ENCODE peak calls at places on chromosomes 11 and 22, in seven cellular contexts. One of them, this sample, is unnamed.
A peak's percentile ranks its signal among the peaks of the same experiment; 100 is the strongest.

GRCh38 chr11:60121259-60121658 is 32.8 kb downstream of the MS4A2 start:
- DNase-seq in GM13977: no peak
- DNase-seq in T-cell: no peak
- DNase-seq in GM12892: no peak
- DNase-seq in GM12891: no peak
- DNase-seq in activated CD4-positive, alpha-beta T cell treated with anti-CD3 and anti-CD28 coated beads for 36 hours: no peak
- DNase-seq in SW480: no peak
- DNase-seq in this sample: no peak

GRCh38 chr11:119320593-119321524 is 3.9 kb upstream of the MCAM start:
- DNase-seq in SW480: peak; percentile 62
- DNase-seq in GM12891: peak; percentile 86
- DNase-seq in T-cell: peak; percentile 41
- DNase-seq in GM13977: peak; percentile 91
- DNase-seq in activated CD4-positive, alpha-beta T cell treated with anti-CD3 and anti-CD28 coated beads for 36 hours: peak; percentile 77
- DNase-seq in GM12892: peak; percentile 80
- DNase-seq in this sample: peak; percentile 90

GRCh38 chr11:131908316-131908715 is 537.9 kb downstream of the NTM start:
- DNase-seq in GM12892: no peak
- DNase-seq in T-cell: no peak
- DNase-seq in activated CD4-positive, alpha-beta T cell treated with anti-CD3 and anti-CD28 coated beads for 36 hours: no peak
- DNase-seq in GM13977: no peak
- DNase-seq in SW480: no peak
- DNase-seq in GM12891: no peak
- DNase-seq in this sample: no peak

GRCh38 chr11:60873533-60873932 is 6.2 kb downstream of the ZP1 start:
- DNase-seq in SW480: no peak
- DNase-seq in GM12891: no peak
- DNase-seq in GM12892: no peak
- DNase-seq in T-cell: no peak
- DNase-seq in activated CD4-positive, alpha-beta T cell treated with anti-CD3 and anti-CD28 coated beads for 36 hours: no peak
- DNase-seq in GM13977: no peak
- DNase-seq in this sample: no peak

GRCh38 chr11:93330446-93330984 is at the start of gene DEUP1:
- DNase-seq in GM12891: peak; percentile 34
- DNase-seq in GM12892: no peak
- DNase-seq in T-cell: no peak
- DNase-seq in SW480: peak; percentile 15
- DNase-seq in activated CD4-positive, alpha-beta T cell treated with anti-CD3 and anti-CD28 coated beads for 36 hours: peak; percentile 65
- DNase-seq in GM13977: peak; percentile 67
- DNase-seq in this sample: peak; percentile 52

GRCh38 chr11:23995891-23996290 is 501.0 kb upstream of the LUZP2 start:
- DNase-seq in GM12892: no peak
- DNase-seq in GM12891: no peak
- DNase-seq in activated CD4-positive, alpha-beta T cell treated with anti-CD3 and anti-CD28 coated beads for 36 hours: no peak
- DNase-seq in SW480: no peak
- DNase-seq in GM13977: no peak
- DNase-seq in T-cell: no peak
- DNase-seq in this sample: no peak

GRCh38 chr11:124085583-124085982 is 29.7 kb upstream of the VWA5A start:
- DNase-seq in SW480: no peak
- DNase-seq in GM12891: no peak
- DNase-seq in GM12892: no peak
- DNase-seq in activated CD4-positive, alpha-beta T cell treated with anti-CD3 and anti-CD28 coated beads for 36 hours: no peak
- DNase-seq in T-cell: no peak
- DNase-seq in GM13977: no peak
- DNase-seq in this sample: no peak

GRCh38 chr11:65246506-65246905 is 15.3 kb upstream of the POLA2 start:
- DNase-seq in SW480: no peak
- DNase-seq in T-cell: no peak
- DNase-seq in activated CD4-positive, alpha-beta T cell treated with anti-CD3 and anti-CD28 coated beads for 36 hours: no peak
- DNase-seq in GM12891: no peak
- DNase-seq in GM12892: no peak
- DNase-seq in GM13977: no peak
- DNase-seq in this sample: no peak

GRCh38 chr11:134407321-134407828 is 4.7 kb downstream of the B3GAT1 start:
- DNase-seq in activated CD4-positive, alpha-beta T cell treated with anti-CD3 and anti-CD28 coated beads for 36 hours: no peak
- DNase-seq in GM12891: no peak
- DNase-seq in T-cell: no peak
- DNase-seq in GM12892: no peak
- DNase-seq in SW480: no peak
- DNase-seq in GM13977: no peak
- DNase-seq in this sample: no peak

GRCh38 chr22:47476226-47476625 is 713.8 kb downstream of the TBC1D22A start:
- DNase-seq in GM12891: no peak
- DNase-seq in activated CD4-positive, alpha-beta T cell treated with anti-CD3 and anti-CD28 coated beads for 36 hours: no peak
- DNase-seq in SW480: no peak
- DNase-seq in GM12892: no peak
- DNase-seq in T-cell: no peak
- DNase-seq in GM13977: no peak
- DNase-seq in this sample: no peak

GRCh38 chr11:70539360-70540095 is 141.2 kb downstream of the CTTN start:
- DNase-seq in GM12891: no peak
- DNase-seq in SW480: no peak
- DNase-seq in activated CD4-positive, alpha-beta T cell treated with anti-CD3 and anti-CD28 coated beads for 36 hours: no peak
- DNase-seq in T-cell: no peak
- DNase-seq in GM12892: no peak
- DNase-seq in GM13977: no peak
- DNase-seq in this sample: no peak

GRCh38 chr11:63917685-63918523 is 940 bp upstream of the RCOR2 start:
- DNase-seq in GM12891: no peak
- DNase-seq in T-cell: peak; percentile 28
- DNase-seq in GM13977: peak; percentile 69
- DNase-seq in SW480: peak; percentile 68
- DNase-seq in activated CD4-positive, alpha-beta T cell treated with anti-CD3 and anti-CD28 coated beads for 36 hours: peak; percentile 65
- DNase-seq in GM12892: no peak
- DNase-seq in this sample: peak; percentile 59

GRCh38 chr11:130102457-130103249 is 33.0 kb downstream of the APLP2 start:
- DNase-seq in GM13977: no peak
- DNase-seq in GM12892: no peak
- DNase-seq in SW480: no peak
- DNase-seq in activated CD4-positive, alpha-beta T cell treated with anti-CD3 and anti-CD28 coated beads for 36 hours: no peak
- DNase-seq in T-cell: no peak
- DNase-seq in GM12891: no peak
- DNase-seq in this sample: no peak

GRCh38 chr11:8729837-8730696 is 47.5 kb downstream of the RPL27A start:
- DNase-seq in GM12892: no peak
- DNase-seq in GM13977: no peak
- DNase-seq in activated CD4-positive, alpha-beta T cell treated with anti-CD3 and anti-CD28 coated beads for 36 hours: no peak
- DNase-seq in GM12891: no peak
- DNase-seq in T-cell: no peak
- DNase-seq in SW480: no peak
- DNase-seq in this sample: no peak

GRCh38 chr11:17469998-17470397 is 6.6 kb downstream of the ABCC8 start:
- DNase-seq in T-cell: no peak
- DNase-seq in activated CD4-positive, alpha-beta T cell treated with anti-CD3 and anti-CD28 coated beads for 36 hours: no peak
- DNase-seq in SW480: no peak
- DNase-seq in GM13977: no peak
- DNase-seq in GM12892: no peak
- DNase-seq in GM12891: no peak
- DNase-seq in this sample: no peak